ENCODE peak calls at places on chromosome 13, in ten cellular contexts. F, A, C, V, E, Q, J, M, O and Y are unnamed samples.

GRCh38 chr13:30985637-30986205 is 53.3 kb downstream of the TEX26 start:
- DNase-seq in F (no peak), A (no peak), C (no peak), V (no peak), E (no peak), Q (no peak), J (no peak), M (no peak), O (no peak), Y (no peak)

GRCh38 chr13:33080962-33081655 is 64.9 kb downstream of the KL start:
- DNase-seq in F (no peak), A (no peak), C (no peak), V (no peak), E (no peak), Q (no peak), J (no peak), M (no peak), O (no peak), Y (no peak)

GRCh38 chr13:28137556-28137955 is 789 bp upstream of the PAN3 start:
- DNase-seq in F (no peak), A (no peak), C (no peak), V (no peak), E (no peak), Q (no peak), J (no peak), M (no peak), O (peak), Y (no peak)

GRCh38 chr13:42612021-42612765 is 38.2 kb downstream of the TNFSF11 start:
- DNase-seq in F (no peak), A (no peak), C (no peak), V (no peak), E (no peak), Q (no peak), J (no peak), M (no peak), O (no peak), Y (no peak)

GRCh38 chr13:26024558-26024957 is 27.3 kb downstream of the SHISA2 start:
- DNase-seq in F (no peak), A (no peak), C (no peak), V (no peak), E (no peak), Q (no peak), J (no peak), M (no peak), O (no peak), Y (no peak)

GRCh38 chr13:35826626-35827254 is 304.4 kb downstream of the DCLK1 start:
- DNase-seq in F (peak), A (no peak), C (no peak), V (no peak), E (no peak), Q (no peak), J (no peak), M (peak), O (no peak), Y (no peak)

GRCh38 chr13:113110852-113111315 is 5.3 kb downstream of the F7 start:
- DNase-seq in F (no peak), A (no peak), C (no peak), V (peak), E (no peak), Q (peak), J (no peak), M (no peak), O (no peak), Y (peak)

GRCh38 chr13:61255035-61255796 is 160.4 kb downstream of the PCDH20 start:
- DNase-seq in F (peak), A (no peak), C (no peak), V (no peak), E (no peak), Q (no peak), J (no peak), M (peak), O (no peak), Y (no peak)

GRCh38 chr13:109646423-109646822 is 140.0 kb downstream of the IRS2 start:
- DNase-seq in F (peak), A (no peak), C (no peak), V (no peak), E (no peak), Q (no peak), J (no peak), M (no peak), O (no peak), Y (no peak)